ENCODE peak calls at places on chromosomes 2 and 18, in seven cellular contexts. H is dorsolateral prefrontal cortex, Y is left ventricle myocardium inferior, M is sigmoid colon, Q is ovary, D is tibial nerve, Z is spleen. S is an unnamed sample.

GRCh38 chr2:130185896-130186295 is 3.8 kb downstream of the MZT2B start:
- DNase-seq in H (no peak), Y (no peak), M (no peak), Q (no peak), D (no peak), Z (peak; percentile 70), S (no peak)

GRCh38 chr2:188383158-188383557 is 91.5 kb downstream of the GULP1 start:
- DNase-seq in H (no peak), Y (no peak), M (no peak), Q (no peak), D (no peak), Z (no peak), S (no peak)

GRCh38 chr2:189076572-189076971 is 102.4 kb downstream of the COL3A1 start:
- DNase-seq in H (no peak), Y (peak; percentile 17), M (peak; percentile 78), Q (no peak), D (no peak), Z (no peak), S (peak; percentile 42)

GRCh38 chr2:88657131-88657530 is 29.9 kb upstream of the EIF2AK3 start:
- DNase-seq in H (no peak), Y (no peak), M (no peak), Q (no peak), D (no peak), Z (no peak), S (no peak)

GRCh38 chr18:23864620-23865019 is 149.9 kb upstream of the TTC39C start:
- DNase-seq in H (no peak), Y (no peak), M (no peak), Q (no peak), D (no peak), Z (no peak), S (no peak)

GRCh38 chr18:2411381-2411977 is 159.8 kb downstream of the METTL4 start:
- DNase-seq in H (no peak), Y (no peak), M (no peak), Q (no peak), D (no peak), Z (no peak), S (no peak)

GRCh38 chr2:71156531-71156930 is 26.1 kb downstream of the MPHOSPH10 start:
- DNase-seq in H (no peak), Y (no peak), M (peak; percentile 68), Q (no peak), D (no peak), Z (no peak), S (no peak)

GRCh38 chr2:152036611-152037469 is 62.0 kb downstream of the CACNB4 start:
- DNase-seq in H (peak; percentile 72), Y (peak; percentile 41), M (peak; percentile 80), Q (peak; percentile 70), D (peak; percentile 53), Z (no peak), S (peak; percentile 81)

GRCh38 chr2:224777563-224777939 is 61.4 kb upstream of the CCDC195 start:
- DNase-seq in H (no peak), Y (no peak), M (no peak), Q (no peak), D (no peak), Z (no peak), S (no peak)

GRCh38 chr2:118847447-118848172 is at the start of gene EN1:
- DNase-seq in H (no peak), Y (no peak), M (no peak), Q (no peak), D (no peak), Z (no peak), S (peak; percentile 53)

GRCh38 chr18:58373486-58373885 is 255.4 kb downstream of the ALPK2 start:
- DNase-seq in H (no peak), Y (no peak), M (no peak), Q (no peak), D (no peak), Z (no peak), S (no peak)

GRCh38 chr2:227164745-227165350 is 424 bp downstream of the COL4A3 start:
- DNase-seq in H (no peak), Y (no peak), M (no peak), Q (no peak), D (no peak), Z (peak; percentile 86), S (no peak)

GRCh38 chr2:199850718-199851498 is at the start of gene FTCDNL1:
- DNase-seq in H (peak; percentile 71), Y (peak; percentile 56), M (peak; percentile 79), Q (peak; percentile 59), D (peak; percentile 16), Z (peak; percentile 94), S (peak; percentile 40)

GRCh38 chr2:199851886-199852285 is 894 bp upstream of the FTCDNL1 start:
- DNase-seq in H (no peak), Y (no peak), M (no peak), Q (no peak), D (no peak), Z (no peak), S (no peak)

GRCh38 chr2:199848323-199848722 is 2.7 kb downstream of the FTCDNL1 start:
- DNase-seq in H (no peak), Y (no peak), M (no peak), Q (no peak), D (no peak), Z (no peak), S (no peak)

GRCh38 chr2:199850250-199850717 is 708 bp downstream of the FTCDNL1 start:
- DNase-seq in H (no peak), Y (no peak), M (no peak), Q (no peak), D (no peak), Z (no peak), S (no peak)

DNA sequence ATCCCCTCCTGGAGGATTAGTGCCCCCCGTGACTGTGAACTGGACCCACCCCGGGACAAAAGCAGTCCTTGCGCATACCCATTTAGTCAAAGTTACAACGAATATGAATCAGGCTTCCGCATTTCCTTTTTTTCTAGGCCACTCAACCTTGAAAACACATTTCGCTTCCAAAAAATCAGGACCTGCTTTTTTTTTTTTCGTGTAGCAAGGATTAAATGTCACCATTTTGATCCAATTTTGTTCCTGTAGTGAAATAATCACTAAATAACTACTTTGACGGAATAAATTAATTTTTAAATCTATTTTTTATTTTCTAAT is 466 bp upstream of the FTCDNL1 start:
- DNase-seq in H (no peak), Y (no peak), M (no peak), Q (no peak), D (no peak), Z (no peak), S (no peak)
- TF ChIP-seq CTCF in H (no peak), Y (no peak), M (no peak), Q (no peak), D (no peak), Z (no peak), S (no peak)

GRCh38 chr2:202965810-202966454 is 48.7 kb upstream of the NBEAL1 start:
- DNase-seq in H (no peak), Y (no peak), M (no peak), Q (no peak), D (no peak), Z (no peak), S (no peak)

GRCh38 chr2:202960524-202960923 is 48.4 kb downstream of the CARF start:
- DNase-seq in H (no peak), Y (no peak), M (no peak), Q (no peak), D (no peak), Z (no peak), S (no peak)

GRCh38 chr2:202963712-202964111 is 51.0 kb upstream of the NBEAL1 start:
- DNase-seq in H (no peak), Y (no peak), M (no peak), Q (no peak), D (no peak), Z (no peak), S (no peak)
- H3K4me3 ChIP-seq in H (no peak overlapping the region), Y (no peak overlapping the region), M (no peak overlapping the region), Q (no peak overlapping the region), D (no peak overlapping the region), Z (no peak overlapping the region), S (no peak overlapping the region)

GRCh38 chr2:164875334-164876205 is 33.9 kb upstream of the COBLL1 start:
- DNase-seq in H (no peak), Y (no peak), M (no peak), Q (no peak), D (no peak), Z (no peak), S (no peak)
- H3K27ac ChIP-seq in H (no peak overlapping the region), Y (no peak overlapping the region), M (no peak overlapping the region), Q (no peak overlapping the region), D (no peak overlapping the region), Z (no peak overlapping the region), S (no peak overlapping the region)

DNA sequence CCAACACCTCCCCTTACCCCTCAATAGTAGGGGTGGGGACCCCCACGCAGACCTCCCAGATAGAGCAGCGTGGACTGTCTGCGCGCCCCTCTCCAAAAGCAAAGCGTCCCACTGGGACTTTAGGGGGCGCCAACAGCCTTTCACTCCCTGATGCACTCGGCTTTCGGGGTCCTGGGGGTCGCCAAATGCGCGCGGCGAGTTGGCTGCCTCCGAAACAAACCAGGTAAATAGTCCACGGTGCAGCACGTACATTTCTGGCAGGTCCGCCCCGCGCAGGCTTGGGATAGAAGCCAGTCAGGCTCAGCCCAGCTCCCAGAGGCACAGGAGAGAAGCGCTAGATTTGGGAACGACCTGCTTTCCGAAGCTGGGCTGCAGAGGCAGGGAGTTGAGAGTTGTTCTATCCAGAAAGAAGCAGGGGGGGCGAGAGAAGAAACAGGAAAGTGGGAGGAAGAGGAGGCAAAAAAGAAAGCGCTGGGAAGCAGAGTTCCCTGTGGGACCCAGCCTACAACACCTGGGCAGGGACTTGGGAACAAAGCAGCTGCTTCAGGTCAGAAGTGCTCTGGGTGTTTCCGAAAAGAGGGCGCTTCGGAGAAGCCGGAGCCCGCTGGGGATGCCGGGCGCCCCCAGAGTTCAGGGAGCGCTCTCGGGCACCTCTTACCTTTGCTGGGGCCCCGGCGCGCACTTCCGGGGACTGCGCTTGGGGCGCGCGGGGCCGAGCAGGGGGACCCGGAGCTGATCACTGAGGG is 544 bp downstream of the EVA1A start:
- DNase-seq in H (peak; percentile 7), Y (peak; percentile 33), M (no peak), Q (no peak), D (no peak), Z (no peak), S (no peak)
- TF ChIP-seq CTCF in H (no peak), Y (no peak), M (no peak), Q (no peak), D (no peak), Z (no peak), S (no peak)

GRCh38 chr2:98467082-98467536 is 22.5 kb downstream of the INPP4A start:
- DNase-seq in H (no peak), Y (no peak), M (peak; percentile 41), Q (no peak), D (no peak), Z (peak; percentile 76), S (no peak)
- H3K4me3 ChIP-seq in H (no peak overlapping the region), Y (no peak overlapping the region), M (no peak overlapping the region), Q (no peak overlapping the region), D (no peak overlapping the region), Z (no peak overlapping the region), S (no peak overlapping the region)

GRCh38 chr2:101622633-101623521 is 74.6 kb upstream of the MAP4K4 start:
- DNase-seq in H (no peak), Y (no peak), M (no peak), Q (no peak), D (no peak), Z (no peak), S (no peak)
- H3K27ac ChIP-seq in H (no peak overlapping the region), Y (no peak overlapping the region), M (no peak overlapping the region), Q (no peak overlapping the region), D (no peak overlapping the region), Z (peak overlapping the region; percentile 17), S (no peak overlapping the region)

GRCh38 chr18:48364146-48364545 is 45.0 kb downstream of the ZBTB7C start:
- DNase-seq in H (no peak), Y (no peak), M (no peak), Q (no peak), D (no peak), Z (no peak), S (no peak)
- TF ChIP-seq CTCF in H (no peak), Y (no peak), M (no peak), Q (no peak), D (no peak), Z (no peak), S (no peak)